ENCODE peak calls at places on chromosomes 13 and 19, in four cellular contexts. One of them, this sample, is unnamed.

GRCh38 chr19:45645631-45646344 is 6.6 kb upstream of the EML2 start:
- DNase-seq in GM12878: peak
- DNase-seq in K562: peak
- DNase-seq in GM12891: peak
- DNase-seq in this sample: no peak

GRCh38 chr13:51811046-51811445 is 7.1 kb upstream of the DHRS12 start:
- DNase-seq in GM12878: no peak
- DNase-seq in K562: no peak
- DNase-seq in GM12891: no peak
- DNase-seq in this sample: no peak

GRCh38 chr13:57634829-57635165 is 3.3 kb downstream of the PCDH17 start:
- DNase-seq in GM12878: no peak
- DNase-seq in K562: no peak
- DNase-seq in GM12891: no peak
- DNase-seq in this sample: no peak

GRCh38 chr19:31783592-31783991 is 434.4 kb upstream of the TSHZ3 start:
- DNase-seq in GM12878: no peak
- DNase-seq in K562: no peak
- DNase-seq in GM12891: no peak
- DNase-seq in this sample: no peak

GRCh38 chr19:18501832-18502231 is 20.0 kb downstream of the ELL start:
- DNase-seq in GM12878: no peak
- DNase-seq in K562: no peak
- DNase-seq in GM12891: no peak
- DNase-seq in this sample: no peak

GRCh38 chr19:34667349-34668076 is 9.4 kb downstream of the SCGB2B2 start:
- DNase-seq in GM12878: no peak
- DNase-seq in K562: no peak
- DNase-seq in GM12891: no peak
- DNase-seq in this sample: no peak

GRCh38 chr13:20940083-20940482 is 37.5 kb upstream of the XPO4 start:
- DNase-seq in GM12878: no peak
- DNase-seq in K562: no peak
- DNase-seq in GM12891: no peak
- DNase-seq in this sample: no peak

GRCh38 chr19:51345076-51345620 is 3.2 kb upstream of the VSIG10L start:
- DNase-seq in GM12878: no peak
- DNase-seq in K562: no peak
- DNase-seq in GM12891: no peak
- DNase-seq in this sample: no peak

GRCh38 chr19:9945319-9945966 is 9.1 kb upstream of the OLFM2 start:
- DNase-seq in GM12878: no peak
- DNase-seq in K562: peak
- DNase-seq in GM12891: no peak
- DNase-seq in this sample: no peak

GRCh38 chr19:16645140-16645539 is 14.8 kb downstream of the SMIM7 start:
- DNase-seq in GM12878: no peak
- DNase-seq in K562: no peak
- DNase-seq in GM12891: no peak
- DNase-seq in this sample: no peak

GRCh38 chr19:30898353-30899103 is 450.7 kb downstream of the TSHZ3 start:
- DNase-seq in GM12878: no peak
- DNase-seq in K562: no peak
- DNase-seq in GM12891: no peak
- DNase-seq in this sample: no peak

GRCh38 chr19:58543826-58544590 is at the start of gene TRIM28:
- DNase-seq in GM12878: peak
- DNase-seq in K562: peak
- DNase-seq in GM12891: peak
- DNase-seq in this sample: peak

GRCh38 chr13:76216729-76217128 is 580.6 kb downstream of the LMO7 start:
- DNase-seq in GM12878: no peak
- DNase-seq in K562: no peak
- DNase-seq in GM12891: no peak
- DNase-seq in this sample: no peak

GRCh38 chr19:31266731-31267130 is 82.5 kb downstream of the TSHZ3 start:
- DNase-seq in GM12878: no peak
- DNase-seq in K562: no peak
- DNase-seq in GM12891: no peak
- DNase-seq in this sample: no peak

GRCh38 chr13:100128373-100128772 is 39.5 kb downstream of the PCCA start:
- DNase-seq in GM12878: no peak
- DNase-seq in K562: peak
- DNase-seq in GM12891: no peak
- DNase-seq in this sample: no peak

GRCh38 chr19:44608391-44608821 is 5.0 kb upstream of the IGSF23 start:
- DNase-seq in GM12878: no peak
- DNase-seq in K562: no peak
- DNase-seq in GM12891: no peak
- DNase-seq in this sample: no peak

GRCh38 chr13:85303630-85304029 is 495.6 kb downstream of the SLITRK6 start:
- DNase-seq in GM12878: no peak
- DNase-seq in K562: no peak
- DNase-seq in GM12891: no peak
- DNase-seq in this sample: no peak

GRCh38 chr13:38395505-38395803 is 45.8 kb downstream of the UFM1 start:
- DNase-seq in GM12878: no peak
- DNase-seq in K562: no peak
- DNase-seq in GM12891: no peak
- DNase-seq in this sample: no peak

GRCh38 chr13:31909889-31910551 is 121.6 kb upstream of the FRY start:
- DNase-seq in GM12878: peak
- DNase-seq in K562: peak
- DNase-seq in GM12891: no peak
- DNase-seq in this sample: no peak

GRCh38 chr13:44159633-44160279 is 213.9 kb upstream of the SERP2 start:
- DNase-seq in GM12878: no peak
- DNase-seq in K562: no peak
- DNase-seq in GM12891: no peak
- DNase-seq in this sample: no peak

GRCh38 chr19:41548954-41549688 is 26.8 kb upstream of the CEACAM21 start:
- DNase-seq in GM12878: no peak
- DNase-seq in K562: no peak
- DNase-seq in GM12891: no peak
- DNase-seq in this sample: peak

GRCh38 chr19:850221-850978 is 1.7 kb upstream of the ELANE start:
- DNase-seq in GM12878: no peak
- DNase-seq in K562: peak
- DNase-seq in GM12891: no peak
- DNase-seq in this sample: peak

GRCh38 chr13:106533101-106533939 is 2.1 kb downstream of the EFNB2 start:
- DNase-seq in GM12878: no peak
- DNase-seq in K562: no peak
- DNase-seq in GM12891: no peak
- DNase-seq in this sample: no peak

GRCh38 chr19:39840492-39840891 is 5.7 kb downstream of the FBL start:
- DNase-seq in GM12878: no peak
- DNase-seq in K562: no peak
- DNase-seq in GM12891: no peak
- DNase-seq in this sample: no peak
- TF ChIP-seq SPI1 in GM12878: no peak
- TF ChIP-seq SPI1 in K562: no peak
- TF ChIP-seq SPI1 in GM12891: no peak
- TF ChIP-seq SPI1 in this sample: no peak

DNA sequence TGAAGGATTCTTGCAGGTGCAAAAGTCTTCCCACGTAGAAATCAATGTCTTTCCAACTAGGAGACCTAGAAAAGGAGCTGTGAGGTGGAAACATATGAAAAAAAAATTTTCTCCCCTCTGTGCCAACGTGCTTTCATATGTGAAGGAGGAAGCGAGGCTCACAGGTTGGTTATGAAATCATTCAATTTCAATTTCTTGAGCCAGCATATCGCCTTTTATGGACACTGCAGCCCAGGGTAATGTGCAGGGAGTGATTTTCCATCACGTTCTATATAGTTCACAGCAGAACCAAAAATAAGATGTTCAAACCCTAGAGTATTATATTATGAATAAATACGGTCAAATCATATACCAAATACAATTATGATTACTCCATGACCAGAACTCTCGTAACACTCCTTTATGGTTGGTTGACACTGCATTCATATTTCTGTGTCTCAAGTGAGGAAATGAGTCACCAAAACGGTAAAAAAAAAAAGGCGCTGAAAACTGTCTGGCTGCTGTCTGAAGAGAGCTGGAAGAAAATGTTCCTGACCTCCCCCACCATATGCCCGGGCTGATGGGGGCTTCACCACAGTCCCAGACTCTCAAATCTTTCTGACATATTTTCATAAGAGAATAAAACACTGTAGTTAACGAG is 75.8 kb upstream of the UBAC2 start:
- DNase-seq in GM12878: peak
- DNase-seq in K562: peak
- DNase-seq in GM12891: peak
- DNase-seq in this sample: peak
- TF ChIP-seq SPI1 in GM12878: no peak
- TF ChIP-seq SPI1 in K562: no peak
- TF ChIP-seq SPI1 in GM12891: peak
- TF ChIP-seq SPI1 in this sample: peak

GRCh38 chr13:110352735-110353134 is 45.7 kb downstream of the COL4A2 start:
- DNase-seq in GM12878: no peak
- DNase-seq in K562: peak
- DNase-seq in GM12891: no peak
- DNase-seq in this sample: no peak
- TF ChIP-seq SPI1 in GM12878: no peak
- TF ChIP-seq SPI1 in K562: no peak
- TF ChIP-seq SPI1 in GM12891: no peak
- TF ChIP-seq SPI1 in this sample: no peak

DNA sequence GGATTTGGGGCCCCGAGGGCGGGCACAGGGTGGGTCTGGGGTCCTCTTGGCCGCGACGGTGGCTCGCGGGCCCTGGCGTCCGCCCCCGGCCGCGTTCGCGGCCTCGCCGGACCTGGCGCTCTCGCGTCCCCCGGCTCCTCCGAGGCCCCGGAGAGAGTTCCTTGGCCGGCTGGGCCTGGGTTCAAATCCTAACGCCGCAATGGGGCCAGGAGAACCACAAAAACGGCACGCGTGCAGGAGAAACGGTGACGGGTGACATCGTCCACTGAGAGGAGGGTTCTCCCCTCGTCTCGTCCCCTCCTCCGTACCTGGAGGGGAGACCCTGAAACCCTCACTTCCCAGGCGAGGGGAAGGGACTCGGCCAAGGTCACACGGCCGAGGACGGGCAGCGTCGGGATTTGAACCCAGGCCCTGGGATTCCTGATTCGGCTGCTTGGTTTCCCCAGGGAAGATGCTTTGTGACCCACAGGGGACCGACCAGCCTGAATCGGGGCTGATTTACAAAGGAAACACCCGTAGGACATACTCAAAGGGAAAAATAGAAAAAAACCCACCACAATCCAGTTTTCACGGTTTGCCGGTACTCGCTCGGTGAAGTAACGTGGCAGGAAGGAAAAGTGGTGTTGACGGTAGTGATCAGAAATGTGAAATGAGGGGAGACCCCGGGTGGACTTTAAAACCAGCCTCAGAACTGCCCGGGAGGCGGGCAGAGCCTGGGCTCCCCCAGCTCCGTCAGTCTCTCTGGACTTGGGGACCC is 692 bp downstream of the SAFB start:
- DNase-seq in GM12878: no peak
- DNase-seq in K562: no peak
- DNase-seq in GM12891: no peak
- DNase-seq in this sample: no peak
- TF ChIP-seq SPI1 in GM12878: no peak
- TF ChIP-seq SPI1 in K562: no peak
- TF ChIP-seq SPI1 in GM12891: no peak
- TF ChIP-seq SPI1 in this sample: no peak

GRCh38 chr19:15251749-15252397 is 19.6 kb upstream of the EPHX3 start:
- DNase-seq in GM12878: no peak
- DNase-seq in K562: peak
- DNase-seq in GM12891: no peak
- DNase-seq in this sample: no peak
- TF ChIP-seq SPI1 in GM12878: no peak
- TF ChIP-seq SPI1 in K562: no peak
- TF ChIP-seq SPI1 in GM12891: no peak
- TF ChIP-seq SPI1 in this sample: no peak

GRCh38 chr19:12092065-12092867 is 27.7 kb downstream of the ZNF844 start:
- DNase-seq in GM12878: peak
- DNase-seq in K562: peak
- DNase-seq in GM12891: peak
- DNase-seq in this sample: peak
- TF ChIP-seq SPI1 in GM12878: peak
- TF ChIP-seq SPI1 in K562: peak
- TF ChIP-seq SPI1 in GM12891: peak
- TF ChIP-seq SPI1 in this sample: peak

DNA sequence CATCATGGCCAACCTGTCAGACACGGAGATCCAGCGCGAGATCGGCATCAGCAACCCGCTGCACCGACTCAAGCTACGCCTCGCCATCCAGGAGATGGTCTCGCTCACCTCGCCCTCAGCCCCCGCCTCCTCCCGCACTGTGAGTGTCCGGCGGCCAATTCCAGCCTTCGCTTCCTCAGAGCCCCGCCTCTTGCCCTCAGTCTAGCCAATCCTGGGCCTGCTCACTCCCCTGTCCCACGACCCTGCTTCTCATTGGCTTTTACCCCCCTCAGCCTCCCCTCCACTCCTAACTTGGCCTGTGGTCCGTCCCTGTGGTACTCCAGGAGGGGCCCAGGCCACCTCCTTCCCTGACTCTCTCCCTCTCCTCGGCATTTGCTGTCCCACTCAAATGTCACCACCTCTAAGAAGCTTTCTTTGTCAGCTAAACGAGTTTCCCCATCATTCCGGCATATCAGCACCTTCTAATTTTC is 12.3 kb downstream of the HRC start:
- DNase-seq in GM12878: no peak
- DNase-seq in K562: peak
- DNase-seq in GM12891: no peak
- DNase-seq in this sample: no peak
- TF ChIP-seq SPI1 in GM12878: no peak
- TF ChIP-seq SPI1 in K562: no peak
- TF ChIP-seq SPI1 in GM12891: no peak
- TF ChIP-seq SPI1 in this sample: no peak

GRCh38 chr13:87295636-87296035 is 375.5 kb upstream of the SLITRK5 start:
- DNase-seq in GM12878: no peak
- DNase-seq in K562: no peak
- DNase-seq in GM12891: no peak
- DNase-seq in this sample: no peak
- TF ChIP-seq SPI1 in GM12878: no peak
- TF ChIP-seq SPI1 in K562: no peak
- TF ChIP-seq SPI1 in GM12891: no peak
- TF ChIP-seq SPI1 in this sample: no peak

This sample was measured in HL-60.